ENCODE peak calls at places on chromosome 4, in four cellular contexts. H is OCI-LY7, X is stomach, K is vagina. B is an unnamed sample.

GRCh38 chr4:168514249-168514852 is 17.5 kb downstream of the PALLD start:
- DNase-seq in H (peak; percentile 38), X (no peak), K (no peak), B (no peak)

GRCh38 chr4:149790172-149790907 is 25.3 kb downstream of the IQCM start:
- DNase-seq in H (no peak), X (no peak), K (no peak), B (no peak)

GRCh38 chr4:3255611-3256186 is 6.7 kb downstream of the MSANTD1 start:
- DNase-seq in H (no peak), X (no peak), K (no peak), B (peak; percentile 41)

GRCh38 chr4:127196656-127197352 is 436.0 kb upstream of the INTU start:
- DNase-seq in H (no peak), X (no peak), K (no peak), B (no peak)

GRCh38 chr4:82786794-82787193 is 11.8 kb downstream of the SCD5 start:
- DNase-seq in H (no peak), X (no peak), K (peak; percentile 20), B (no peak)

GRCh38 chr4:8836664-8837171 is 34.9 kb downstream of the HMX1 start:
- DNase-seq in H (no peak), X (no peak), K (no peak), B (peak; percentile 38)

GRCh38 chr4:38203609-38204008 is 243.4 kb downstream of the PTTG2 start:
- DNase-seq in H (no peak), X (no peak), K (no peak), B (no peak)

GRCh38 chr4:39621582-39621981 is 17.1 kb downstream of the SMIM14 start:
- DNase-seq in H (no peak), X (peak; percentile 44), K (no peak), B (no peak)

GRCh38 chr4:111952708-111953107 is 192.5 kb upstream of the FAM241A start:
- DNase-seq in H (no peak), X (no peak), K (no peak), B (no peak)

GRCh38 chr4:179097741-179098140 is 1655.5 kb upstream of the AGA start:
- DNase-seq in H (peak; percentile 5), X (no peak), K (no peak), B (no peak)

GRCh38 chr4:96713271-96713670 is 873.4 kb downstream of the PDHA2 start:
- DNase-seq in H (no peak), X (no peak), K (no peak), B (no peak)

GRCh38 chr4:173024203-173024602 is 144.4 kb upstream of the GALNT7 start:
- DNase-seq in H (no peak), X (no peak), K (no peak), B (no peak)

GRCh38 chr4:133581971-133582619 is 433.0 kb downstream of the PCDH10 start:
- DNase-seq in H (no peak), X (no peak), K (no peak), B (no peak)

GRCh38 chr4:130545171-130545570 is 1449.2 kb downstream of the C4orf33 start:
- DNase-seq in H (no peak), X (no peak), K (no peak), B (no peak)

GRCh38 chr4:25919676-25920075 is 5.7 kb downstream of the SMIM20 start:
- DNase-seq in H (no peak), X (no peak), K (no peak), B (no peak)

GRCh38 chr4:3344596-3344995 is 51.8 kb downstream of the RGS12 start:
- DNase-seq in H (no peak), X (no peak), K (peak; percentile 67), B (no peak)

GRCh38 chr4:4269856-4270255 is 20.1 kb downstream of the LYAR start:
- DNase-seq in H (no peak), X (no peak), K (no peak), B (no peak)

GRCh38 chr4:74376888-74377483 is 12.0 kb downstream of the EREG start:
- DNase-seq in H (peak; percentile 11), X (no peak), K (no peak), B (no peak)

GRCh38 chr4:9782136-9782436 is 652 bp downstream of the DRD5 start:
- DNase-seq in H (no peak), X (no peak), K (no peak), B (no peak)

GRCh38 chr4:69522554-69522953 is 26.8 kb upstream of the UGT2B4 start:
- DNase-seq in H (no peak), X (no peak), K (no peak), B (no peak)

GRCh38 chr4:69523385-69524132 is 27.9 kb upstream of the UGT2B4 start:
- DNase-seq in H (no peak), X (no peak), K (no peak), B (no peak)

DNA sequence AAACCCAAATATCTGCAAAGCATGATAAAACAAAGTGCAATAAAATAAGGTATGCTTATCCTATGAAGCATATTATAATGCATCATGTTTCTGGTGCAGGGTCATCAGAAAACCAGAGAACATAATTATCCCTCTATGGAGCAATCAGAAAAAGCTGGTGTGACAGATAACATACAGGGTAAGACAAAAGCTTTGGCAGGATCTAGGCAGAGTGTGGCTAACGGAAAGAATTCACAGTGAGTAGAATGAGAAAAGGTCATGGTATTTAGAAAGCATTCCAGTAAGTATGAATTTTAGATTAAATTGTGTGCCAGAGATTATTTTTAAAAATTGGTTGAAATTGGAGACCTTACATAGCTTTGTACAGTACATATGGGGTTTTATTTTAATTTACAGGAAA is 29.0 kb upstream of the UGT2B4 start:
- DNase-seq in H (no peak), X (no peak), K (no peak), B (no peak)
- H3K4me3 ChIP-seq in H (no peak overlapping the region), X (no peak overlapping the region), K (no peak overlapping the region), B (no peak overlapping the region)

GRCh38 chr4:36041340-36041739 is 203.0 kb downstream of the ARAP2 start:
- DNase-seq in H (no peak), X (no peak), K (no peak), B (no peak)

GRCh38 chr4:36038521-36038920 is 205.8 kb downstream of the ARAP2 start:
- DNase-seq in H (no peak), X (no peak), K (no peak), B (no peak)

GRCh38 chr4:36037127-36037526 is 207.2 kb downstream of the ARAP2 start:
- DNase-seq in H (no peak), X (no peak), K (no peak), B (no peak)

GRCh38 chr4:36042122-36042970 is 202.0 kb downstream of the ARAP2 start:
- DNase-seq in H (no peak), X (no peak), K (no peak), B (no peak)

GRCh38 chr4:36039031-36039430 is 205.3 kb downstream of the ARAP2 start:
- DNase-seq in H (peak; percentile 9), X (no peak), K (no peak), B (no peak)
- TF ChIP-seq CTCF in H (no peak), X (no peak), K (no peak), B (no peak)

GRCh38 chr4:76022031-76022430 is 1.3 kb downstream of the CXCL10 start:
- DNase-seq in H (no peak), X (no peak), K (no peak), B (no peak)
- H3K4me3 ChIP-seq in H (no peak overlapping the region), X (no peak overlapping the region), K (no peak overlapping the region), B (no peak overlapping the region)

DNA sequence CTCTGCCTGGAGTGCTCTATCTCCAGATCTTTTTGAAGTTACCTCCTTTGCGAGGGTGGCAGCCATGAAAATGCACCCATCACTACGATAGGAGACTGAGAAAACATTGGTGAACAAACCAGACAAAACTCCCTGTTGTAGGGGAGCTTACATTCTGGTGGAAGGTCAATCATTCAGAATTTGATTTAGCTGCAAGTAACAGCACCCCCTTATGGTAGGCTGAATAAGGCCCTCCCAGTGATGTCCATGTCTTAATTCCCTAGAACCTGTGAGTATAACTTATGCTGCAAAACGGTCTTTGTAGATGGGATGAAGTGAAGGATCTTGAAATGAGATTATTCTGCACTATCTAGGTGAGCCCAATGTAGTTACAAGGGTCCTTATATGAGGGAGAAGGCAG is 5.6 kb upstream of the TEC start:
- DNase-seq in H (peak; percentile 45), X (no peak), K (no peak), B (no peak)
- TF ChIP-seq CTCF in H (peak; percentile 85), X (peak; percentile 10), K (no peak), B (peak; percentile 36)

GRCh38 chr4:164871673-164872072 is 5.3 kb upstream of the APELA start:
- DNase-seq in H (no peak), X (no peak), K (no peak), B (no peak)

GRCh38 chr4:164880489-164881262 is 3.7 kb downstream of the APELA start:
- DNase-seq in H (no peak), X (no peak), K (no peak), B (no peak)

GRCh38 chr4:164872481-164872880 is 4.5 kb upstream of the APELA start:
- DNase-seq in H (no peak), X (no peak), K (no peak), B (no peak)

GRCh38 chr4:164874791-164875190 is 2.2 kb upstream of the APELA start:
- DNase-seq in H (no peak), X (no peak), K (no peak), B (no peak)

DNA sequence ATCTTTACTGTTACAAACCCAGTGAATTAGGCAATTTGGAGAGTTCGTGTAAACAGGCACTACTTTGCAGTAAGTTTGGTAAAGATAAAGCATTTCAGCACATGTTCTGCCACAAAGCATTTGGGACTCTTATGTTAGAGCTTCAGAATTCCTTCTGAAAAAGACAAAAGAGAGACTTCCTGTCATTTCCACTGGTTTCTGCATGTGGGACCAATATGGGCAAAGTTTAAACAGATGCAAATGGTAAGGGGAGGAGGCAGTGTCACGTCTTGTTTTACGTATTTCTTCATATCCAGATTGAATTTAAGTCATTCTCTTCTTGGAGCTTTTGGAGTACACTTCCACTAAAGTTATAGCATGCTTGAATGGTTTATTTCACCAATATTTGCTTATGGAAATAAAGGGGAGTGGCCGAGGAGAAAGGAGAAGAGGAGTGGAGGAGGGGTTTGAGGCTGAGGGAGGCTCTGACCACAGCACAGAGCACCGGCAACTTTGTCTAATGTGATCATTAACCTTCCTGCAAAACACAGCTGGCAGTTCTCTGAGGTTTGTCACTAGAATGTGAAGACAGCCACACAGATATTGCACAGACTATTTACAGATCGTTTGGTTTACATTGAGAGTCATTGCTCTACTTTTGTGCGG is at the start of gene APELA:
- DNase-seq in H (no peak), X (no peak), K (no peak), B (no peak)
- H3K4me3 ChIP-seq in H (no peak within 1 kb of the TSS), X (no peak within 1 kb of the TSS), K (no peak within 1 kb of the TSS), B (no peak within 1 kb of the TSS)